ENCODE peak calls at places on chromosomes 4 and X, in seven cellular contexts. Q is stimulated activated naive CD8-positive, alpha-beta T cell treated with anti-CD3 and anti-CD28 coated beads, Interleukin-15, Interleukin-2, amounts not matched to agents 100 U/mL and 50 U/mL, for 24 hours; P is HS-27A; F is left lung; C is pancreas; L is activated CD4-positive, alpha-beta T cell treated with anti-CD3 and anti-CD28 coated beads, Interleukin-2, amount 50 U/mL, for 4 hours; A is stimulated activated CD4-positive, alpha-beta T cell treated with anti-CD3 and anti-CD28 coated beads, Interleukin-2, amount 100 ng/mL, for 24 hours. Y is an unnamed sample.

GRCh38 chr4:76197971-76198410 is 15.6 kb downstream of the SCARB2 start:
- DNase-seq in Q (peak; percentile 39), L (no peak), C (no peak), P (no peak), F (peak; percentile 80), A (peak; percentile 35), Y (no peak)

GRCh38 chr4:140004580-140005314 is 149.2 kb downstream of the MAML3 start:
- DNase-seq in A (no peak), L (no peak), C (peak; percentile 77), Q (no peak), P (no peak), F (peak; percentile 78), Y (no peak)

GRCh38 chrX:109537324-109537665 is 651 bp downstream of the NXT2 start:
- DNase-seq in P (no peak), C (no peak), F (no peak), A (no peak), Q (no peak), L (no peak), Y (peak; percentile 47)

GRCh38 chr4:184536070-184536880 is 61.9 kb upstream of the IRF2 start:
- DNase-seq in P (no peak), F (no peak), L (no peak), Q (no peak), C (no peak), A (peak; percentile 17), Y (no peak)

GRCh38 chrX:7120578-7121219 is 26.8 kb upstream of the STS start:
- DNase-seq in C (no peak), L (no peak), P (no peak), F (no peak), Q (no peak), A (no peak), Y (no peak)

GRCh38 chr4:8053688-8054449 is 104.7 kb downstream of the ABLIM2 start:
- DNase-seq in C (no peak), Q (no peak), A (no peak), P (no peak), L (no peak), F (no peak), Y (no peak)

GRCh38 chr4:22688236-22688635 is 4.5 kb upstream of the GBA3 start:
- DNase-seq in L (no peak), P (peak; percentile 38), F (no peak), Q (no peak), C (no peak), A (no peak), Y (no peak)

GRCh38 chr4:118351851-118352827 is 664 bp downstream of the PRSS12 start:
- DNase-seq in L (no peak), F (peak; percentile 79), P (no peak), C (peak; percentile 84), Q (peak; percentile 8), A (peak; percentile 5), Y (peak; percentile 63)

GRCh38 chr4:104211657-104212056 is 283.0 kb downstream of the CXXC4 start:
- DNase-seq in A (no peak), P (no peak), C (no peak), Q (no peak), F (no peak), L (no peak), Y (no peak)

GRCh38 chr4:45094676-45095075 is 368.3 kb upstream of the GNPDA2 start:
- DNase-seq in P (no peak), F (no peak), L (no peak), Q (no peak), A (no peak), C (no peak), Y (no peak)

GRCh38 chr4:8736083-8736825 is 135.4 kb downstream of the HMX1 start:
- DNase-seq in A (no peak), L (no peak), F (no peak), C (no peak), Q (no peak), P (no peak), Y (no peak)

Y was measured in left lobe of liver.